ENCODE peak calls at places on chromosomes 11 and 22, in seven cellular contexts. One of them, this sample, is unnamed.

GRCh38 chr11:55673860-55674259 is 11.9 kb downstream of the OR4C6 start:
- DNase-seq in HT1080: no peak
- DNase-seq in activated CD4-positive, alpha-beta T cell treated with anti-CD3 and anti-CD28 coated beads, Interleukin-2, amount 50 U/mL, for 48 hours: no peak
- DNase-seq in globus pallidus: no peak
- DNase-seq in hypothalamus: no peak
- DNase-seq in activated naive CD4-positive, alpha-beta T cell: no peak
- DNase-seq in fibroblast of mammary gland: no peak
- DNase-seq in this sample: no peak

GRCh38 chr11:75797116-75797515 is 17.9 kb upstream of the UVRAG start:
- DNase-seq in HT1080: no peak
- DNase-seq in activated CD4-positive, alpha-beta T cell treated with anti-CD3 and anti-CD28 coated beads, Interleukin-2, amount 50 U/mL, for 48 hours: no peak
- DNase-seq in globus pallidus: no peak
- DNase-seq in hypothalamus: no peak
- DNase-seq in activated naive CD4-positive, alpha-beta T cell: no peak
- DNase-seq in fibroblast of mammary gland: no peak
- DNase-seq in this sample: no peak

GRCh38 chr11:85863855-85864254 is 8.7 kb downstream of the CCDC83 start:
- DNase-seq in HT1080: no peak
- DNase-seq in activated CD4-positive, alpha-beta T cell treated with anti-CD3 and anti-CD28 coated beads, Interleukin-2, amount 50 U/mL, for 48 hours: no peak
- DNase-seq in globus pallidus: no peak
- DNase-seq in hypothalamus: no peak
- DNase-seq in activated naive CD4-positive, alpha-beta T cell: no peak
- DNase-seq in fibroblast of mammary gland: no peak
- DNase-seq in this sample: no peak

GRCh38 chr22:47248925-47249324 is 486.5 kb downstream of the TBC1D22A start:
- DNase-seq in HT1080: no peak
- DNase-seq in activated CD4-positive, alpha-beta T cell treated with anti-CD3 and anti-CD28 coated beads, Interleukin-2, amount 50 U/mL, for 48 hours: no peak
- DNase-seq in globus pallidus: no peak
- DNase-seq in hypothalamus: no peak
- DNase-seq in activated naive CD4-positive, alpha-beta T cell: no peak
- DNase-seq in fibroblast of mammary gland: no peak
- DNase-seq in this sample: no peak

GRCh38 chr22:25680949-25681348 is 61.0 kb upstream of the MYO18B start:
- DNase-seq in HT1080: no peak
- DNase-seq in activated CD4-positive, alpha-beta T cell treated with anti-CD3 and anti-CD28 coated beads, Interleukin-2, amount 50 U/mL, for 48 hours: no peak
- DNase-seq in globus pallidus: no peak
- DNase-seq in hypothalamus: no peak
- DNase-seq in activated naive CD4-positive, alpha-beta T cell: no peak
- DNase-seq in fibroblast of mammary gland: no peak
- DNase-seq in this sample: no peak

GRCh38 chr11:36132940-36133339 is 156.3 kb downstream of the COMMD9 start:
- DNase-seq in HT1080: no peak
- DNase-seq in activated CD4-positive, alpha-beta T cell treated with anti-CD3 and anti-CD28 coated beads, Interleukin-2, amount 50 U/mL, for 48 hours: no peak
- DNase-seq in globus pallidus: no peak
- DNase-seq in hypothalamus: no peak
- DNase-seq in activated naive CD4-positive, alpha-beta T cell: no peak
- DNase-seq in fibroblast of mammary gland: peak; percentile 53
- DNase-seq in this sample: no peak

GRCh38 chr11:120188371-120188770 is 22.5 kb upstream of the OAF start:
- DNase-seq in HT1080: no peak
- DNase-seq in activated CD4-positive, alpha-beta T cell treated with anti-CD3 and anti-CD28 coated beads, Interleukin-2, amount 50 U/mL, for 48 hours: no peak
- DNase-seq in globus pallidus: no peak
- DNase-seq in hypothalamus: no peak
- DNase-seq in activated naive CD4-positive, alpha-beta T cell: no peak
- DNase-seq in fibroblast of mammary gland: no peak
- DNase-seq in this sample: no peak

GRCh38 chr11:71977743-71978418 is 20.8 kb upstream of the IL18BP start:
- DNase-seq in HT1080: peak; percentile 33
- DNase-seq in activated CD4-positive, alpha-beta T cell treated with anti-CD3 and anti-CD28 coated beads, Interleukin-2, amount 50 U/mL, for 48 hours: peak; percentile 41
- DNase-seq in globus pallidus: peak; percentile 70
- DNase-seq in hypothalamus: peak; percentile 49
- DNase-seq in activated naive CD4-positive, alpha-beta T cell: no peak
- DNase-seq in fibroblast of mammary gland: peak; percentile 63
- DNase-seq in this sample: peak; percentile 75

GRCh38 chr22:30910358-30910757 is 58.2 kb downstream of the MORC2 start:
- DNase-seq in HT1080: no peak
- DNase-seq in activated CD4-positive, alpha-beta T cell treated with anti-CD3 and anti-CD28 coated beads, Interleukin-2, amount 50 U/mL, for 48 hours: no peak
- DNase-seq in globus pallidus: no peak
- DNase-seq in hypothalamus: no peak
- DNase-seq in activated naive CD4-positive, alpha-beta T cell: no peak
- DNase-seq in fibroblast of mammary gland: no peak
- DNase-seq in this sample: no peak

GRCh38 chr11:66559141-66559861 is 9.1 kb downstream of the CTSF start:
- DNase-seq in HT1080: no peak
- DNase-seq in activated CD4-positive, alpha-beta T cell treated with anti-CD3 and anti-CD28 coated beads, Interleukin-2, amount 50 U/mL, for 48 hours: peak; percentile 24
- DNase-seq in globus pallidus: no peak
- DNase-seq in hypothalamus: no peak
- DNase-seq in activated naive CD4-positive, alpha-beta T cell: no peak
- DNase-seq in fibroblast of mammary gland: peak; percentile 10
- DNase-seq in this sample: peak; percentile 59

GRCh38 chr11:111694851-111695250 is 71.3 kb downstream of the PPP2R1B start:
- DNase-seq in HT1080: peak; percentile 82
- DNase-seq in activated CD4-positive, alpha-beta T cell treated with anti-CD3 and anti-CD28 coated beads, Interleukin-2, amount 50 U/mL, for 48 hours: no peak
- DNase-seq in globus pallidus: no peak
- DNase-seq in hypothalamus: no peak
- DNase-seq in activated naive CD4-positive, alpha-beta T cell: no peak
- DNase-seq in fibroblast of mammary gland: peak; percentile 99
- DNase-seq in this sample: no peak

GRCh38 chr11:103546236-103546635 is 437.0 kb downstream of the DYNC2H1 start:
- DNase-seq in HT1080: peak; percentile 61
- DNase-seq in activated CD4-positive, alpha-beta T cell treated with anti-CD3 and anti-CD28 coated beads, Interleukin-2, amount 50 U/mL, for 48 hours: no peak
- DNase-seq in globus pallidus: no peak
- DNase-seq in hypothalamus: no peak
- DNase-seq in activated naive CD4-positive, alpha-beta T cell: no peak
- DNase-seq in fibroblast of mammary gland: peak; percentile 47
- DNase-seq in this sample: no peak

GRCh38 chr11:10503217-10503616 is 37.8 kb downstream of the RNF141 start:
- DNase-seq in HT1080: no peak
- DNase-seq in activated CD4-positive, alpha-beta T cell treated with anti-CD3 and anti-CD28 coated beads, Interleukin-2, amount 50 U/mL, for 48 hours: no peak
- DNase-seq in globus pallidus: no peak
- DNase-seq in hypothalamus: no peak
- DNase-seq in activated naive CD4-positive, alpha-beta T cell: no peak
- DNase-seq in fibroblast of mammary gland: no peak
- DNase-seq in this sample: no peak

GRCh38 chr11:124402326-124402922 is 3.6 kb upstream of the OR8B3 start:
- DNase-seq in HT1080: peak; percentile 57
- DNase-seq in activated CD4-positive, alpha-beta T cell treated with anti-CD3 and anti-CD28 coated beads, Interleukin-2, amount 50 U/mL, for 48 hours: peak; percentile 53
- DNase-seq in globus pallidus: peak; percentile 31
- DNase-seq in hypothalamus: peak; percentile 50
- DNase-seq in activated naive CD4-positive, alpha-beta T cell: no peak
- DNase-seq in fibroblast of mammary gland: peak; percentile 86
- DNase-seq in this sample: peak; percentile 37

GRCh38 chr11:134517115-134517514 is 105.1 kb upstream of the B3GAT1 start:
- DNase-seq in HT1080: no peak
- DNase-seq in activated CD4-positive, alpha-beta T cell treated with anti-CD3 and anti-CD28 coated beads, Interleukin-2, amount 50 U/mL, for 48 hours: no peak
- DNase-seq in globus pallidus: no peak
- DNase-seq in hypothalamus: no peak
- DNase-seq in activated naive CD4-positive, alpha-beta T cell: no peak
- DNase-seq in fibroblast of mammary gland: no peak
- DNase-seq in this sample: no peak

GRCh38 chr11:2738551-2739431 is 39.0 kb upstream of the KCNQ1OT1 start:
- DNase-seq in HT1080: no peak
- DNase-seq in activated CD4-positive, alpha-beta T cell treated with anti-CD3 and anti-CD28 coated beads, Interleukin-2, amount 50 U/mL, for 48 hours: no peak
- DNase-seq in globus pallidus: no peak
- DNase-seq in hypothalamus: no peak
- DNase-seq in activated naive CD4-positive, alpha-beta T cell: no peak
- DNase-seq in fibroblast of mammary gland: no peak
- DNase-seq in this sample: no peak

This sample was measured in cerebellar cortex.